ENCODE peak calls at places on chromosomes 5 and 9, in eight cellular contexts. One of them, this sample, is unnamed.

GRCh38 chr5:111606194-111606593 is 93.9 kb upstream of the STARD4 start:
- DNase-seq in activated CD4-positive, alpha-beta T cell treated with anti-CD3 and anti-CD28 coated beads, Interleukin-2, amount 10 ng/mL, durations not matched to agents 7 days and 5 days: no peak
- DNase-seq in ELF-1: no peak
- DNase-seq in AG09309: no peak
- DNase-seq in NCI-H460: no peak
- DNase-seq in activated CD8-positive, alpha-beta memory T cell treated with anti-CD3 and anti-CD28 coated beads for 48 hours: no peak
- DNase-seq in MV-4-11: no peak
- DNase-seq in GDM1: no peak
- DNase-seq in this sample: no peak

GRCh38 chr5:149320791-149321330 is 24.4 kb upstream of the GRPEL2 start:
- DNase-seq in ELF-1: peak
- DNase-seq in MV-4-11: no peak
- DNase-seq in GDM1: no peak
- DNase-seq in AG09309: peak
- DNase-seq in activated CD4-positive, alpha-beta T cell treated with anti-CD3 and anti-CD28 coated beads, Interleukin-2, amount 10 ng/mL, durations not matched to agents 7 days and 5 days: no peak
- DNase-seq in NCI-H460: peak
- DNase-seq in activated CD8-positive, alpha-beta memory T cell treated with anti-CD3 and anti-CD28 coated beads for 48 hours: no peak
- DNase-seq in this sample: no peak

GRCh38 chr5:128579669-128580068 is 41.6 kb upstream of the FBN2 start:
- DNase-seq in AG09309: no peak
- DNase-seq in GDM1: no peak
- DNase-seq in NCI-H460: no peak
- DNase-seq in MV-4-11: no peak
- DNase-seq in ELF-1: no peak
- DNase-seq in activated CD4-positive, alpha-beta T cell treated with anti-CD3 and anti-CD28 coated beads, Interleukin-2, amount 10 ng/mL, durations not matched to agents 7 days and 5 days: no peak
- DNase-seq in activated CD8-positive, alpha-beta memory T cell treated with anti-CD3 and anti-CD28 coated beads for 48 hours: no peak
- DNase-seq in this sample: no peak

GRCh38 chr9:132185164-132186009 is 23.5 kb downstream of the NTNG2 start:
- DNase-seq in activated CD4-positive, alpha-beta T cell treated with anti-CD3 and anti-CD28 coated beads, Interleukin-2, amount 10 ng/mL, durations not matched to agents 7 days and 5 days: no peak
- DNase-seq in ELF-1: no peak
- DNase-seq in AG09309: no peak
- DNase-seq in NCI-H460: no peak
- DNase-seq in MV-4-11: no peak
- DNase-seq in GDM1: no peak
- DNase-seq in activated CD8-positive, alpha-beta memory T cell treated with anti-CD3 and anti-CD28 coated beads for 48 hours: no peak
- DNase-seq in this sample: no peak

GRCh38 chr5:19927919-19928318 is 60.1 kb downstream of the CDH18 start:
- DNase-seq in GDM1: no peak
- DNase-seq in activated CD8-positive, alpha-beta memory T cell treated with anti-CD3 and anti-CD28 coated beads for 48 hours: no peak
- DNase-seq in NCI-H460: no peak
- DNase-seq in AG09309: no peak
- DNase-seq in ELF-1: peak
- DNase-seq in activated CD4-positive, alpha-beta T cell treated with anti-CD3 and anti-CD28 coated beads, Interleukin-2, amount 10 ng/mL, durations not matched to agents 7 days and 5 days: no peak
- DNase-seq in MV-4-11: no peak
- DNase-seq in this sample: no peak

GRCh38 chr5:173968154-173968553 is 20.8 kb upstream of the C5orf47 start:
- DNase-seq in AG09309: no peak
- DNase-seq in ELF-1: peak
- DNase-seq in GDM1: no peak
- DNase-seq in activated CD8-positive, alpha-beta memory T cell treated with anti-CD3 and anti-CD28 coated beads for 48 hours: no peak
- DNase-seq in MV-4-11: no peak
- DNase-seq in NCI-H460: no peak
- DNase-seq in activated CD4-positive, alpha-beta T cell treated with anti-CD3 and anti-CD28 coated beads, Interleukin-2, amount 10 ng/mL, durations not matched to agents 7 days and 5 days: no peak
- DNase-seq in this sample: no peak

GRCh38 chr5:80389575-80389974 is 18.3 kb upstream of the ZFYVE16 start:
- DNase-seq in ELF-1: no peak
- DNase-seq in GDM1: no peak
- DNase-seq in activated CD8-positive, alpha-beta memory T cell treated with anti-CD3 and anti-CD28 coated beads for 48 hours: no peak
- DNase-seq in NCI-H460: no peak
- DNase-seq in activated CD4-positive, alpha-beta T cell treated with anti-CD3 and anti-CD28 coated beads, Interleukin-2, amount 10 ng/mL, durations not matched to agents 7 days and 5 days: no peak
- DNase-seq in AG09309: no peak
- DNase-seq in MV-4-11: no peak
- DNase-seq in this sample: no peak

GRCh38 chr5:133523921-133524320 is 88.4 kb downstream of the FSTL4 start:
- DNase-seq in ELF-1: no peak
- DNase-seq in AG09309: no peak
- DNase-seq in activated CD8-positive, alpha-beta memory T cell treated with anti-CD3 and anti-CD28 coated beads for 48 hours: no peak
- DNase-seq in GDM1: no peak
- DNase-seq in NCI-H460: no peak
- DNase-seq in MV-4-11: no peak
- DNase-seq in activated CD4-positive, alpha-beta T cell treated with anti-CD3 and anti-CD28 coated beads, Interleukin-2, amount 10 ng/mL, durations not matched to agents 7 days and 5 days: no peak
- DNase-seq in this sample: no peak

GRCh38 chr5:6291961-6292360 is 86.4 kb downstream of the MED10 start:
- DNase-seq in ELF-1: peak
- DNase-seq in activated CD4-positive, alpha-beta T cell treated with anti-CD3 and anti-CD28 coated beads, Interleukin-2, amount 10 ng/mL, durations not matched to agents 7 days and 5 days: peak
- DNase-seq in activated CD8-positive, alpha-beta memory T cell treated with anti-CD3 and anti-CD28 coated beads for 48 hours: no peak
- DNase-seq in GDM1: no peak
- DNase-seq in MV-4-11: no peak
- DNase-seq in AG09309: no peak
- DNase-seq in NCI-H460: peak
- DNase-seq in this sample: peak

GRCh38 chr5:32505718-32506117 is 61.2 kb upstream of the ZFR start:
- DNase-seq in GDM1: no peak
- DNase-seq in MV-4-11: no peak
- DNase-seq in NCI-H460: no peak
- DNase-seq in activated CD8-positive, alpha-beta memory T cell treated with anti-CD3 and anti-CD28 coated beads for 48 hours: no peak
- DNase-seq in ELF-1: peak
- DNase-seq in AG09309: peak
- DNase-seq in activated CD4-positive, alpha-beta T cell treated with anti-CD3 and anti-CD28 coated beads, Interleukin-2, amount 10 ng/mL, durations not matched to agents 7 days and 5 days: no peak
- DNase-seq in this sample: no peak

GRCh38 chr9:133458643-133459312 is 1.0 kb upstream of the CACFD1 start:
- DNase-seq in GDM1: no peak
- DNase-seq in activated CD8-positive, alpha-beta memory T cell treated with anti-CD3 and anti-CD28 coated beads for 48 hours: no peak
- DNase-seq in AG09309: no peak
- DNase-seq in ELF-1: no peak
- DNase-seq in MV-4-11: peak
- DNase-seq in activated CD4-positive, alpha-beta T cell treated with anti-CD3 and anti-CD28 coated beads, Interleukin-2, amount 10 ng/mL, durations not matched to agents 7 days and 5 days: no peak
- DNase-seq in NCI-H460: no peak
- DNase-seq in this sample: no peak

GRCh38 chr5:178394074-178394473 is 161.5 kb upstream of the PHYKPL start:
- DNase-seq in GDM1: no peak
- DNase-seq in AG09309: no peak
- DNase-seq in NCI-H460: no peak
- DNase-seq in ELF-1: no peak
- DNase-seq in MV-4-11: no peak
- DNase-seq in activated CD4-positive, alpha-beta T cell treated with anti-CD3 and anti-CD28 coated beads, Interleukin-2, amount 10 ng/mL, durations not matched to agents 7 days and 5 days: no peak
- DNase-seq in activated CD8-positive, alpha-beta memory T cell treated with anti-CD3 and anti-CD28 coated beads for 48 hours: no peak
- DNase-seq in this sample: no peak

GRCh38 chr5:98631311-98632054 is 142.0 kb upstream of the RGMB start:
- DNase-seq in activated CD4-positive, alpha-beta T cell treated with anti-CD3 and anti-CD28 coated beads, Interleukin-2, amount 10 ng/mL, durations not matched to agents 7 days and 5 days: no peak
- DNase-seq in MV-4-11: no peak
- DNase-seq in NCI-H460: no peak
- DNase-seq in AG09309: peak
- DNase-seq in activated CD8-positive, alpha-beta memory T cell treated with anti-CD3 and anti-CD28 coated beads for 48 hours: no peak
- DNase-seq in GDM1: no peak
- DNase-seq in ELF-1: no peak
- DNase-seq in this sample: no peak

GRCh38 chr5:118199801-118200200 is 788.5 kb downstream of the DTWD2 start:
- DNase-seq in MV-4-11: no peak
- DNase-seq in activated CD8-positive, alpha-beta memory T cell treated with anti-CD3 and anti-CD28 coated beads for 48 hours: no peak
- DNase-seq in activated CD4-positive, alpha-beta T cell treated with anti-CD3 and anti-CD28 coated beads, Interleukin-2, amount 10 ng/mL, durations not matched to agents 7 days and 5 days: no peak
- DNase-seq in GDM1: no peak
- DNase-seq in AG09309: no peak
- DNase-seq in NCI-H460: no peak
- DNase-seq in ELF-1: no peak
- DNase-seq in this sample: no peak

GRCh38 chr5:165139730-165140129 is 1634.3 kb downstream of the MAT2B start:
- DNase-seq in activated CD8-positive, alpha-beta memory T cell treated with anti-CD3 and anti-CD28 coated beads for 48 hours: no peak
- DNase-seq in ELF-1: no peak
- DNase-seq in activated CD4-positive, alpha-beta T cell treated with anti-CD3 and anti-CD28 coated beads, Interleukin-2, amount 10 ng/mL, durations not matched to agents 7 days and 5 days: no peak
- DNase-seq in NCI-H460: no peak
- DNase-seq in MV-4-11: peak
- DNase-seq in GDM1: no peak
- DNase-seq in AG09309: no peak
- DNase-seq in this sample: no peak

GRCh38 chr5:179817071-179817840 is 3.4 kb upstream of the SQSTM1 start:
- DNase-seq in GDM1: no peak
- DNase-seq in activated CD4-positive, alpha-beta T cell treated with anti-CD3 and anti-CD28 coated beads, Interleukin-2, amount 10 ng/mL, durations not matched to agents 7 days and 5 days: no peak
- DNase-seq in NCI-H460: no peak
- DNase-seq in MV-4-11: no peak
- DNase-seq in ELF-1: no peak
- DNase-seq in AG09309: no peak
- DNase-seq in activated CD8-positive, alpha-beta memory T cell treated with anti-CD3 and anti-CD28 coated beads for 48 hours: no peak
- DNase-seq in this sample: no peak

GRCh38 chr9:109276469-109277440 is 44.1 kb downstream of the EPB41L4B start:
- DNase-seq in AG09309: no peak
- DNase-seq in MV-4-11: no peak
- DNase-seq in GDM1: no peak
- DNase-seq in activated CD4-positive, alpha-beta T cell treated with anti-CD3 and anti-CD28 coated beads, Interleukin-2, amount 10 ng/mL, durations not matched to agents 7 days and 5 days: no peak
- DNase-seq in NCI-H460: no peak
- DNase-seq in activated CD8-positive, alpha-beta memory T cell treated with anti-CD3 and anti-CD28 coated beads for 48 hours: no peak
- DNase-seq in ELF-1: no peak
- DNase-seq in this sample: no peak

GRCh38 chr9:122394265-122395242 is 23.7 kb downstream of the PTGS1 start:
- DNase-seq in activated CD4-positive, alpha-beta T cell treated with anti-CD3 and anti-CD28 coated beads, Interleukin-2, amount 10 ng/mL, durations not matched to agents 7 days and 5 days: no peak
- DNase-seq in NCI-H460: no peak
- DNase-seq in activated CD8-positive, alpha-beta memory T cell treated with anti-CD3 and anti-CD28 coated beads for 48 hours: no peak
- DNase-seq in ELF-1: no peak
- DNase-seq in GDM1: no peak
- DNase-seq in AG09309: peak
- DNase-seq in MV-4-11: no peak
- DNase-seq in this sample: no peak

GRCh38 chr5:143641549-143641955 is 170.4 kb upstream of the HMHB1 start:
- DNase-seq in NCI-H460: no peak
- DNase-seq in MV-4-11: no peak
- DNase-seq in activated CD8-positive, alpha-beta memory T cell treated with anti-CD3 and anti-CD28 coated beads for 48 hours: no peak
- DNase-seq in activated CD4-positive, alpha-beta T cell treated with anti-CD3 and anti-CD28 coated beads, Interleukin-2, amount 10 ng/mL, durations not matched to agents 7 days and 5 days: no peak
- DNase-seq in ELF-1: no peak
- DNase-seq in GDM1: no peak
- DNase-seq in AG09309: no peak
- DNase-seq in this sample: no peak

GRCh38 chr9:131091352-131091992 is 4.9 kb upstream of the AIF1L start:
- DNase-seq in MV-4-11: no peak
- DNase-seq in ELF-1: no peak
- DNase-seq in NCI-H460: no peak
- DNase-seq in activated CD4-positive, alpha-beta T cell treated with anti-CD3 and anti-CD28 coated beads, Interleukin-2, amount 10 ng/mL, durations not matched to agents 7 days and 5 days: no peak
- DNase-seq in GDM1: no peak
- DNase-seq in activated CD8-positive, alpha-beta memory T cell treated with anti-CD3 and anti-CD28 coated beads for 48 hours: no peak
- DNase-seq in AG09309: no peak
- DNase-seq in this sample: no peak

GRCh38 chr5:38258319-38259061 is at the start of gene EGFLAM:
- DNase-seq in NCI-H460: no peak
- DNase-seq in GDM1: no peak
- DNase-seq in activated CD8-positive, alpha-beta memory T cell treated with anti-CD3 and anti-CD28 coated beads for 48 hours: no peak
- DNase-seq in MV-4-11: no peak
- DNase-seq in AG09309: no peak
- DNase-seq in ELF-1: peak
- DNase-seq in activated CD4-positive, alpha-beta T cell treated with anti-CD3 and anti-CD28 coated beads, Interleukin-2, amount 10 ng/mL, durations not matched to agents 7 days and 5 days: no peak
- DNase-seq in this sample: no peak

GRCh38 chr5:53256746-53257145 is 147.2 kb upstream of the MOCS2 start:
- DNase-seq in AG09309: no peak
- DNase-seq in MV-4-11: no peak
- DNase-seq in activated CD8-positive, alpha-beta memory T cell treated with anti-CD3 and anti-CD28 coated beads for 48 hours: no peak
- DNase-seq in GDM1: no peak
- DNase-seq in NCI-H460: no peak
- DNase-seq in ELF-1: no peak
- DNase-seq in activated CD4-positive, alpha-beta T cell treated with anti-CD3 and anti-CD28 coated beads, Interleukin-2, amount 10 ng/mL, durations not matched to agents 7 days and 5 days: no peak
- DNase-seq in this sample: no peak

GRCh38 chr9:105854783-105855709 is 160.7 kb downstream of the TMEM38B start:
- DNase-seq in NCI-H460: no peak
- DNase-seq in activated CD4-positive, alpha-beta T cell treated with anti-CD3 and anti-CD28 coated beads, Interleukin-2, amount 10 ng/mL, durations not matched to agents 7 days and 5 days: no peak
- DNase-seq in GDM1: no peak
- DNase-seq in ELF-1: no peak
- DNase-seq in activated CD8-positive, alpha-beta memory T cell treated with anti-CD3 and anti-CD28 coated beads for 48 hours: no peak
- DNase-seq in MV-4-11: no peak
- DNase-seq in AG09309: no peak
- DNase-seq in this sample: no peak

GRCh38 chr5:54746346-54746745 is 228.8 kb downstream of the SNX18 start:
- DNase-seq in activated CD4-positive, alpha-beta T cell treated with anti-CD3 and anti-CD28 coated beads, Interleukin-2, amount 10 ng/mL, durations not matched to agents 7 days and 5 days: no peak
- DNase-seq in AG09309: no peak
- DNase-seq in MV-4-11: no peak
- DNase-seq in activated CD8-positive, alpha-beta memory T cell treated with anti-CD3 and anti-CD28 coated beads for 48 hours: no peak
- DNase-seq in ELF-1: no peak
- DNase-seq in GDM1: no peak
- DNase-seq in NCI-H460: no peak
- DNase-seq in this sample: no peak

GRCh38 chr9:6488395-6488794 is 75.4 kb downstream of the UHRF2 start:
- DNase-seq in NCI-H460: no peak
- DNase-seq in activated CD4-positive, alpha-beta T cell treated with anti-CD3 and anti-CD28 coated beads, Interleukin-2, amount 10 ng/mL, durations not matched to agents 7 days and 5 days: no peak
- DNase-seq in MV-4-11: no peak
- DNase-seq in ELF-1: no peak
- DNase-seq in GDM1: no peak
- DNase-seq in activated CD8-positive, alpha-beta memory T cell treated with anti-CD3 and anti-CD28 coated beads for 48 hours: no peak
- DNase-seq in AG09309: no peak
- DNase-seq in this sample: peak

This sample was measured in CD4-positive, alpha-beta memory T cell.